ENCODE peak calls at places on chromosome 5, in seven cellular contexts. One of them, this sample, is unnamed.

GRCh38 chr5:97471951-97472350 is 288.9 kb upstream of the RIOK2 start:
- DNase-seq in fibroblast of pulmonary artery: no peak
- DNase-seq in fibroblast of lung: no peak
- DNase-seq in foreskin fibroblast: no peak
- DNase-seq in glutamatergic neuron: no peak
- DNase-seq in omental fat pad: no peak
- DNase-seq in adrenal gland: no peak
- DNase-seq in this sample: no peak

GRCh38 chr5:14728109-14728938 is 63.8 kb downstream of the OTULIN start:
- DNase-seq in fibroblast of pulmonary artery: no peak
- DNase-seq in fibroblast of lung: no peak
- DNase-seq in foreskin fibroblast: no peak
- DNase-seq in adrenal gland: no peak
- DNase-seq in omental fat pad: no peak
- DNase-seq in glutamatergic neuron: no peak
- DNase-seq in this sample: no peak

GRCh38 chr5:59328801-59329296 is 564.7 kb downstream of the PDE4D start:
- DNase-seq in glutamatergic neuron: no peak
- DNase-seq in adrenal gland: no peak
- DNase-seq in fibroblast of lung: peak; percentile 70
- DNase-seq in foreskin fibroblast: peak; percentile 7
- DNase-seq in fibroblast of pulmonary artery: peak; percentile 68
- DNase-seq in omental fat pad: no peak
- DNase-seq in this sample: peak; percentile 51

GRCh38 chr5:168291281-168291960 is at the start of gene WWC1:
- DNase-seq in glutamatergic neuron: peak; percentile 71
- DNase-seq in foreskin fibroblast: peak; percentile 36
- DNase-seq in fibroblast of lung: peak; percentile 22
- DNase-seq in fibroblast of pulmonary artery: no peak
- DNase-seq in omental fat pad: no peak
- DNase-seq in adrenal gland: peak; percentile 14
- DNase-seq in this sample: no peak

GRCh38 chr5:172114875-172115422 is 73.1 kb downstream of the STK10 start:
- DNase-seq in fibroblast of lung: no peak
- DNase-seq in fibroblast of pulmonary artery: no peak
- DNase-seq in omental fat pad: no peak
- DNase-seq in foreskin fibroblast: no peak
- DNase-seq in adrenal gland: no peak
- DNase-seq in glutamatergic neuron: no peak
- DNase-seq in this sample: no peak

GRCh38 chr5:119398713-119399492 is 43.1 kb downstream of the TNFAIP8 start:
- DNase-seq in adrenal gland: peak; percentile 10
- DNase-seq in fibroblast of lung: peak; percentile 77
- DNase-seq in omental fat pad: no peak
- DNase-seq in foreskin fibroblast: peak; percentile 75
- DNase-seq in fibroblast of pulmonary artery: peak; percentile 44
- DNase-seq in glutamatergic neuron: no peak
- DNase-seq in this sample: peak; percentile 59

GRCh38 chr5:76958976-76959767 is 6.3 kb downstream of the CRHBP start:
- DNase-seq in fibroblast of lung: peak; percentile 72
- DNase-seq in omental fat pad: no peak
- DNase-seq in fibroblast of pulmonary artery: peak; percentile 64
- DNase-seq in glutamatergic neuron: no peak
- DNase-seq in foreskin fibroblast: no peak
- DNase-seq in adrenal gland: no peak
- DNase-seq in this sample: peak; percentile 43

GRCh38 chr5:18772475-18772874 is 1138.2 kb downstream of the TAF11L14 start:
- DNase-seq in foreskin fibroblast: no peak
- DNase-seq in glutamatergic neuron: no peak
- DNase-seq in fibroblast of pulmonary artery: peak; percentile 2
- DNase-seq in adrenal gland: no peak
- DNase-seq in fibroblast of lung: no peak
- DNase-seq in omental fat pad: no peak
- DNase-seq in this sample: no peak

GRCh38 chr5:120293796-120294195 is 170.3 kb upstream of the PRR16 start:
- DNase-seq in foreskin fibroblast: peak; percentile 87
- DNase-seq in omental fat pad: no peak
- DNase-seq in fibroblast of lung: peak; percentile 84
- DNase-seq in adrenal gland: no peak
- DNase-seq in glutamatergic neuron: no peak
- DNase-seq in fibroblast of pulmonary artery: peak; percentile 35
- DNase-seq in this sample: peak; percentile 82

GRCh38 chr5:171415115-171415730 is 4.2 kb upstream of the FGF18 start:
- DNase-seq in adrenal gland: no peak
- DNase-seq in fibroblast of pulmonary artery: peak; percentile 30
- DNase-seq in foreskin fibroblast: peak; percentile 16
- DNase-seq in glutamatergic neuron: no peak
- DNase-seq in omental fat pad: no peak
- DNase-seq in fibroblast of lung: peak; percentile 63
- DNase-seq in this sample: peak; percentile 88

GRCh38 chr5:13809921-13810320 is 134.6 kb downstream of the DNAH5 start:
- DNase-seq in adrenal gland: no peak
- DNase-seq in fibroblast of pulmonary artery: no peak
- DNase-seq in fibroblast of lung: no peak
- DNase-seq in foreskin fibroblast: no peak
- DNase-seq in glutamatergic neuron: no peak
- DNase-seq in omental fat pad: no peak
- DNase-seq in this sample: no peak

GRCh38 chr5:7805379-7805778 is 45.6 kb downstream of the CFAP90 start:
- DNase-seq in foreskin fibroblast: no peak
- DNase-seq in fibroblast of pulmonary artery: peak; percentile 3
- DNase-seq in adrenal gland: no peak
- DNase-seq in omental fat pad: no peak
- DNase-seq in fibroblast of lung: no peak
- DNase-seq in glutamatergic neuron: peak; percentile 41
- DNase-seq in this sample: no peak

GRCh38 chr5:9927106-9927505 is 297.0 kb upstream of the TAS2R1 start:
- DNase-seq in fibroblast of pulmonary artery: peak; percentile 53
- DNase-seq in omental fat pad: no peak
- DNase-seq in glutamatergic neuron: no peak
- DNase-seq in adrenal gland: no peak
- DNase-seq in foreskin fibroblast: peak; percentile 35
- DNase-seq in fibroblast of lung: no peak
- DNase-seq in this sample: peak; percentile 47

GRCh38 chr5:75611324-75612210 is at the start of gene ANKDD1B:
- DNase-seq in omental fat pad: no peak
- DNase-seq in glutamatergic neuron: peak; percentile 61
- DNase-seq in fibroblast of lung: peak; percentile 57
- DNase-seq in fibroblast of pulmonary artery: peak; percentile 57
- DNase-seq in adrenal gland: peak; percentile 43
- DNase-seq in foreskin fibroblast: peak; percentile 42
- DNase-seq in this sample: peak; percentile 77

GRCh38 chr5:59724482-59725392 is 168.8 kb downstream of the PDE4D start:
- DNase-seq in omental fat pad: no peak
- DNase-seq in fibroblast of lung: peak; percentile 70
- DNase-seq in glutamatergic neuron: peak; percentile 65
- DNase-seq in fibroblast of pulmonary artery: peak; percentile 80
- DNase-seq in foreskin fibroblast: peak; percentile 38
- DNase-seq in adrenal gland: no peak
- DNase-seq in this sample: peak; percentile 39

GRCh38 chr5:172351240-172351778 is 67.7 kb upstream of the UBTD2 start:
- DNase-seq in fibroblast of lung: no peak
- DNase-seq in glutamatergic neuron: no peak
- DNase-seq in adrenal gland: no peak
- DNase-seq in fibroblast of pulmonary artery: no peak
- DNase-seq in omental fat pad: no peak
- DNase-seq in foreskin fibroblast: no peak
- DNase-seq in this sample: no peak

GRCh38 chr5:163677092-163677491 is 171.7 kb downstream of the MAT2B start:
- DNase-seq in foreskin fibroblast: no peak
- DNase-seq in omental fat pad: no peak
- DNase-seq in glutamatergic neuron: no peak
- DNase-seq in adrenal gland: no peak
- DNase-seq in fibroblast of lung: no peak
- DNase-seq in fibroblast of pulmonary artery: no peak
- DNase-seq in this sample: no peak

GRCh38 chr5:174755103-174755502 is 30.7 kb downstream of the MSX2 start:
- DNase-seq in fibroblast of pulmonary artery: peak; percentile 9
- DNase-seq in glutamatergic neuron: no peak
- DNase-seq in adrenal gland: no peak
- DNase-seq in fibroblast of lung: peak; percentile 33
- DNase-seq in omental fat pad: no peak
- DNase-seq in foreskin fibroblast: no peak
- DNase-seq in this sample: peak; percentile 2

GRCh38 chr5:138458856-138459255 is 6.4 kb upstream of the EGR1 start:
- DNase-seq in fibroblast of pulmonary artery: no peak
- DNase-seq in adrenal gland: no peak
- DNase-seq in glutamatergic neuron: no peak
- DNase-seq in foreskin fibroblast: no peak
- DNase-seq in fibroblast of lung: no peak
- DNase-seq in omental fat pad: no peak
- DNase-seq in this sample: no peak

GRCh38 chr5:5726401-5726800 is 303.9 kb downstream of the ICE1 start:
- DNase-seq in glutamatergic neuron: no peak
- DNase-seq in fibroblast of pulmonary artery: no peak
- DNase-seq in fibroblast of lung: no peak
- DNase-seq in foreskin fibroblast: no peak
- DNase-seq in adrenal gland: no peak
- DNase-seq in omental fat pad: no peak
- DNase-seq in this sample: no peak
- TF ChIP-seq CTCF in glutamatergic neuron: no peak
- TF ChIP-seq CTCF in fibroblast of pulmonary artery: no peak
- TF ChIP-seq CTCF in fibroblast of lung: no peak
- TF ChIP-seq CTCF in foreskin fibroblast: no peak
- TF ChIP-seq CTCF in adrenal gland: no peak
- TF ChIP-seq CTCF in omental fat pad: no peak
- TF ChIP-seq CTCF in this sample: no peak

GRCh38 chr5:343461-344401 is 22.2 kb downstream of the AHRR start:
- DNase-seq in foreskin fibroblast: peak; percentile 79
- DNase-seq in adrenal gland: peak; percentile 57
- DNase-seq in fibroblast of lung: peak; percentile 62
- DNase-seq in omental fat pad: no peak
- DNase-seq in fibroblast of pulmonary artery: peak; percentile 70
- DNase-seq in glutamatergic neuron: peak; percentile 72
- DNase-seq in this sample: peak; percentile 65
- TF ChIP-seq CTCF in foreskin fibroblast: no peak
- TF ChIP-seq CTCF in adrenal gland: no peak
- TF ChIP-seq CTCF in fibroblast of lung: no peak
- TF ChIP-seq CTCF in omental fat pad: no peak
- TF ChIP-seq CTCF in fibroblast of pulmonary artery: no peak
- TF ChIP-seq CTCF in glutamatergic neuron: no peak
- TF ChIP-seq CTCF in this sample: no peak

GRCh38 chr5:124740991-124741583 is 5.4 kb downstream of the ZNF608 start:
- DNase-seq in omental fat pad: no peak
- DNase-seq in adrenal gland: no peak
- DNase-seq in fibroblast of lung: peak; percentile 82
- DNase-seq in foreskin fibroblast: peak; percentile 66
- DNase-seq in glutamatergic neuron: no peak
- DNase-seq in fibroblast of pulmonary artery: no peak
- DNase-seq in this sample: peak; percentile 47

GRCh38 chr5:124737651-124738050 is 8.8 kb downstream of the ZNF608 start:
- DNase-seq in foreskin fibroblast: no peak
- DNase-seq in glutamatergic neuron: no peak
- DNase-seq in fibroblast of lung: no peak
- DNase-seq in fibroblast of pulmonary artery: no peak
- DNase-seq in adrenal gland: no peak
- DNase-seq in omental fat pad: no peak
- DNase-seq in this sample: no peak

GRCh38 chr5:124740055-124740454 is 6.4 kb downstream of the ZNF608 start:
- DNase-seq in fibroblast of lung: no peak
- DNase-seq in glutamatergic neuron: no peak
- DNase-seq in adrenal gland: no peak
- DNase-seq in foreskin fibroblast: no peak
- DNase-seq in omental fat pad: no peak
- DNase-seq in fibroblast of pulmonary artery: no peak
- DNase-seq in this sample: no peak

GRCh38 chr5:124736814-124737186 is 9.6 kb downstream of the ZNF608 start:
- DNase-seq in glutamatergic neuron: no peak
- DNase-seq in fibroblast of lung: peak; percentile 23
- DNase-seq in foreskin fibroblast: no peak
- DNase-seq in omental fat pad: no peak
- DNase-seq in adrenal gland: no peak
- DNase-seq in fibroblast of pulmonary artery: no peak
- DNase-seq in this sample: no peak

DNA sequence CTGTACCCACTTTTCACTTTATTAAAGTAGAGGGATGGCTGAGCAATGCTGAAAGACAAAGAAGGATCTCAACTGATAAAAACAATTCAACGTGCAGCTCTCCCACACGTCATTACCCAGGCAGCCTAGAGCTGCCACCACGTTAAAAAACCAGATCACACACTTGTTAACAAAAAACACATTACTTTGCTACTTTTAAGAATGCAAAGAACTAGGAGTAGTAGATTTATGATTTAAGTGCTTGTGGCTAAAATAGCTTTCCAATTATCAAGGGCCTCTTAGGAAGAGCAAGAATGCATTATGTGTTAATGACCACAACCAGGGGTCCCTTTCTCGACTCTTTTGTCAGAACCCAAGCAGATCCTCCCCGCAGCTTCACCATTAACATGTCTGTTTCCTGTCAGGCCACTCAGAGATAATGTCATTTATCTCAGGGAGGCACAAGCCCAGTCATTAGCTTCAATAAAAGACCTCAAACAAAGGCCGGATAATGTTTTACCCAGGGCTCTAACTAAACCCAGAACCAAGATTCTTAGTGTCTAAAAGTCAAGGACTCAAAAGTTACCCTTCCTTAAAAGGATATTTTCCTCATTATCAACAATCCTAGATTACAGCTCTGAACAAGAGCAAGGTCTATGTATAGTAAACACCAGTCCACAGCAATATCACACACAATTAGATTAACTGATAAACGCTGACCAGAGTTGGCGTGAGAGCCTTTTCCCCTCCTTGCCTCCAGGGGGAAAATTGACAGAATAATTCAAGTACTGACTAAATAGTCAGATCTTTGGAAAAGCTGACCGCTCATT is 7.5 kb downstream of the ZNF608 start:
- DNase-seq in omental fat pad: no peak
- DNase-seq in foreskin fibroblast: no peak
- DNase-seq in glutamatergic neuron: no peak
- DNase-seq in fibroblast of lung: no peak
- DNase-seq in fibroblast of pulmonary artery: no peak
- DNase-seq in adrenal gland: no peak
- DNase-seq in this sample: no peak
- TF ChIP-seq CTCF in omental fat pad: no peak
- TF ChIP-seq CTCF in foreskin fibroblast: no peak
- TF ChIP-seq CTCF in glutamatergic neuron: peak; percentile 65
- TF ChIP-seq CTCF in fibroblast of lung: peak; percentile 16
- TF ChIP-seq CTCF in fibroblast of pulmonary artery: no peak
- TF ChIP-seq CTCF in adrenal gland: peak; percentile 31
- TF ChIP-seq CTCF in this sample: no peak

GRCh38 chr5:124742983-124743533 is 3.4 kb downstream of the ZNF608 start:
- DNase-seq in glutamatergic neuron: no peak
- DNase-seq in omental fat pad: no peak
- DNase-seq in fibroblast of pulmonary artery: peak; percentile 84
- DNase-seq in fibroblast of lung: peak; percentile 82
- DNase-seq in foreskin fibroblast: peak; percentile 78
- DNase-seq in adrenal gland: peak; percentile 29
- DNase-seq in this sample: peak; percentile 80

GRCh38 chr5:124743534-124744169 is 2.8 kb downstream of the ZNF608 start:
- DNase-seq in glutamatergic neuron: no peak
- DNase-seq in foreskin fibroblast: no peak
- DNase-seq in omental fat pad: no peak
- DNase-seq in fibroblast of lung: no peak
- DNase-seq in adrenal gland: no peak
- DNase-seq in fibroblast of pulmonary artery: no peak
- DNase-seq in this sample: no peak

GRCh38 chr5:124742521-124742920 is 3.9 kb downstream of the ZNF608 start:
- DNase-seq in fibroblast of lung: no peak
- DNase-seq in omental fat pad: no peak
- DNase-seq in glutamatergic neuron: no peak
- DNase-seq in foreskin fibroblast: no peak
- DNase-seq in adrenal gland: no peak
- DNase-seq in fibroblast of pulmonary artery: no peak
- DNase-seq in this sample: no peak

GRCh38 chr5:124745367-124746251 is 830 bp downstream of the ZNF608 start:
- DNase-seq in omental fat pad: no peak
- DNase-seq in glutamatergic neuron: no peak
- DNase-seq in fibroblast of lung: peak; percentile 64
- DNase-seq in foreskin fibroblast: peak; percentile 29
- DNase-seq in adrenal gland: peak; percentile 31
- DNase-seq in fibroblast of pulmonary artery: peak; percentile 59
- DNase-seq in this sample: no peak

GRCh38 chr5:124744170-124744911 is 2.1 kb downstream of the ZNF608 start:
- DNase-seq in fibroblast of pulmonary artery: peak; percentile 57
- DNase-seq in fibroblast of lung: peak; percentile 61
- DNase-seq in foreskin fibroblast: peak; percentile 48
- DNase-seq in glutamatergic neuron: no peak
- DNase-seq in omental fat pad: no peak
- DNase-seq in adrenal gland: peak; percentile 64
- DNase-seq in this sample: no peak
- TF ChIP-seq CTCF in fibroblast of pulmonary artery: peak; percentile 21
- TF ChIP-seq CTCF in fibroblast of lung: peak; percentile 21
- TF ChIP-seq CTCF in foreskin fibroblast: no peak
- TF ChIP-seq CTCF in glutamatergic neuron: no peak
- TF ChIP-seq CTCF in omental fat pad: no peak
- TF ChIP-seq CTCF in adrenal gland: no peak
- TF ChIP-seq CTCF in this sample: no peak

This sample was measured in fibroblast of the aortic adventitia.